ENCODE peak calls at places on chromosome 1, in four cellular contexts. K is GM23338, C is ovary, Q is left ventricle myocardium inferior. N is an unnamed sample. For H3K27me3, the result is how much of the 10 kb centered on the place peaks cover.

GRCh38 chr1:3111616-3112021 is 42.6 kb downstream of the PRDM16 start:
- DNase-seq in K (no peak), C (no peak), Q (no peak), N (no peak)

GRCh38 chr1:92933459-92933858 is 27.8 kb downstream of the DIPK1A start:
- DNase-seq in K (no peak), C (no peak), Q (no peak), N (no peak)

GRCh38 chr1:18606443-18607288 is 24.0 kb upstream of the PAX7 start:
- DNase-seq in K (no peak), C (no peak), Q (no peak), N (peak)

GRCh38 chr1:88890790-88891317 is 513 bp downstream of the GTF2B start:
- DNase-seq in K (peak), C (no peak), Q (no peak), N (peak)

GRCh38 chr1:71285529-71285928 is 204.7 kb upstream of the ZRANB2 start:
- DNase-seq in K (no peak), C (no peak), Q (no peak), N (no peak)

GRCh38 chr1:20271498-20272400 is 18.9 kb upstream of the VWA5B1 start:
- DNase-seq in K (no peak), C (no peak), Q (no peak), N (no peak)

GRCh38 chr1:184510110-184510509 is 123.3 kb downstream of the C1orf21 start:
- DNase-seq in K (no peak), C (no peak), Q (no peak), N (no peak)

GRCh38 chr1:53700776-53701175 is 38.2 kb downstream of the GLIS1 start:
- DNase-seq in K (no peak), C (no peak), Q (no peak), N (no peak)

GRCh38 chr1:32972814-32973428 is 8.3 kb upstream of the RNF19B start:
- DNase-seq in K (peak), C (peak), Q (peak), N (peak)

GRCh38 chr1:19477284-19478240 is 7.8 kb downstream of the CAPZB start:
- DNase-seq in K (no peak), C (no peak), Q (no peak), N (no peak)

GRCh38 chr1:202212787-202213186 is 19.2 kb downstream of the LGR6 start:
- DNase-seq in K (no peak), C (no peak), Q (no peak), N (no peak)

GRCh38 chr1:202210969-202211368 is 17.4 kb downstream of the LGR6 start:
- DNase-seq in K (no peak), C (no peak), Q (no peak), N (no peak)

GRCh38 chr1:202215472-202216130 is 22.0 kb downstream of the LGR6 start:
- DNase-seq in K (no peak), C (no peak), Q (no peak), N (no peak)

GRCh38 chr1:202214089-202214843 is 20.7 kb downstream of the LGR6 start:
- DNase-seq in K (peak), C (no peak), Q (no peak), N (peak)

DNA sequence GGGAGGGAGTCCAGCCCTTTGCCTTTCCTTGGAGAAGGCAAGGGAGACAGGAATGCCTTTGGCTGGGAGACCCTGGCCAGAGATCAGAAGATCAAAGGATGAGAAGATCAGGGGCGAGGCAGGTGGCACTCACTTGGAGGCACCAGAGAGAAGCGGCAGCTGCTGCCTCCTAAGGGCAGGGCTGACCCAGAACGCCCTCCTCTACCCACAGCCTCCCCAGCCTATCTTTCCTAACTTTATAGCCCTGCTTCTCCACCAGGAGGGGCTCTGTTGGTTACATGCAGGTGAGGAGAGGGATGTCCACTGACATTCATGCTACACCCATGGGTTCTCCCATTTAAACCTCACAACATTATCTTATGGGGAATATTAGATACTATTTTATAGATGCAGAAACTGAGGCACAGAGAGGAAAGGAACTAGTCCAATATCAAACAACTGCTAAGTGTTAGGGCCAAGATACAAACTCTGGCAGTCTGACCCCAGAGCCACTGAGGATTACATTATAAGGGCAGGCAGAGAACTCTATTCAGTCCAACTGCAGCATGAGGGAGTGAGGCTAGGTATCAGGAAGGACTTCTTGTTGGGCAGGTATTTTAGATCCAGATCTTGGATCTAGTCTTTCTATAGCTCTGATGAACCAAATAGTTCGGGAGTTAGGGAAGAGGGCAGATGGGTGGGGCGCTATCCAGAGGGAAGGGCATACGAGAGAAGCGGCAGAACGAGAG is 19.9 kb downstream of the LGR6 start:
- DNase-seq in K (peak), C (no peak), Q (no peak), N (peak)
- H3K4me3 ChIP-seq in K (peak), C (no peak), Q (peak), N (peak)

DNA sequence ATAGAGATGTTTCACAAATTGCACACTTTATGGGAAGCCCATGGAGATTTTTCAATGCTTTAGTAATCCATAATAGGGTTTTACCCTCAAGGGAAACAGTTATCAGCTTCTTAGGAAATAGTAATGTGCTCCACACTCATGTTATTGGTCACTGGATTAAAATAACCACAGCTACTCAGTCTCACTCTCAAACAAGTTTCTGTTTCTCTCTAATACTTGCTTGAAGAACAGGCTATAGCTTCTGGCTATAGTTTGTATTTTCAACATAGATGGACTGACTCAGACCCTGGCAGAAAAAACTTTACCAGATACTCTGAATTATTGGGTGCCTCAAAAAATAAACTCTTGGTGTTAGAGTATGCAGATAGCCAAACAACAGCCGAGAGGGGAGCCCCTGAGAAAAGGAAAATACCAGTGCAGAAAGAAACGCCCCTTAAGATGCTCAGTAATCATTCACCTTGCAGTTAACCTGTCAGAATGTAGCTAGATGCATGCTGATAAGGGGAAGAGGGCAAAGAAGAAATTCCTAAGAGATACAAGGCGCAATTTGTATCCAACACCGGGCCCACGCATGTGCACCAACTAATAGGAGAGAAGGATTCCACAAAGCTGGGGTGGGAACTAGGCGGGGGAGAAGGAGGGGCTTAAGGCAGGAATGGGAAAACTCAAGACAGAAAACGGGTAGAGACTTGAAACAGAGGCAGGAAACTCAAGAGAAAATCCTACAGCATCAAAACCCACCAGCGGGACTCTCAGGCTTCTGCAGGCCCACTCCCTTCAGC is 30.4 kb upstream of the PDE4B start:
- DNase-seq in K (peak), C (no peak), Q (no peak), N (peak)
- H3K27me3 ChIP-seq in K (under half), C (under half), Q (under half), N (under half)

DNA sequence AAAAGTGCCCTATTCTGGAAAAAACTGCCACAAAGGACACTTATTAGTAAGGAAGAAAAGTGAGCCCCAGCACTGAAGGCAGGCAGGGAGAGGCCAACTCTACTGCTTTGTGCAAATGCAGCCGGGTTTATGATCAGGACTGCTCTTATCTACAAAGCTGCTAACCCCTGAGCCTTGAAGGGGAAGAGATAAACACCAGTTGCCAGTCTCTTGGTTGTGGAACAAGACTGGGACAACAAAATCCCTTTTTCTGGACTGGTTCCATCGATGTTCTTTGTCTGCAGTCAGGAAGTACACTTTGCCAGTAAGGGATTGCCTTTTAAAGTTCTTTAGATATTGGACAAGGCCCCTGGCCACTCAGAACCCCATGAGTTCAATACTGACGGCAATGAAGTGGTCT is 43.8 kb downstream of the GNB1 start:
- DNase-seq in K (no peak), C (no peak), Q (no peak), N (no peak)
- H3K4me3 ChIP-seq in K (no peak), C (no peak), Q (peak), N (no peak)

GRCh38 chr1:206794294-206794908 is 22.1 kb upstream of the IL10 start:
- DNase-seq in K (no peak), C (no peak), Q (no peak), N (no peak)

GRCh38 chr1:206797534-206798383 is 25.5 kb upstream of the IL10 start:
- DNase-seq in K (peak), C (no peak), Q (no peak), N (peak)

GRCh38 chr1:206798384-206798996 is 26.2 kb upstream of the IL10 start:
- DNase-seq in K (no peak), C (no peak), Q (no peak), N (no peak)

GRCh38 chr1:206799311-206799710 is 27.0 kb upstream of the IL10 start:
- DNase-seq in K (no peak), C (no peak), Q (no peak), N (no peak)

DNA sequence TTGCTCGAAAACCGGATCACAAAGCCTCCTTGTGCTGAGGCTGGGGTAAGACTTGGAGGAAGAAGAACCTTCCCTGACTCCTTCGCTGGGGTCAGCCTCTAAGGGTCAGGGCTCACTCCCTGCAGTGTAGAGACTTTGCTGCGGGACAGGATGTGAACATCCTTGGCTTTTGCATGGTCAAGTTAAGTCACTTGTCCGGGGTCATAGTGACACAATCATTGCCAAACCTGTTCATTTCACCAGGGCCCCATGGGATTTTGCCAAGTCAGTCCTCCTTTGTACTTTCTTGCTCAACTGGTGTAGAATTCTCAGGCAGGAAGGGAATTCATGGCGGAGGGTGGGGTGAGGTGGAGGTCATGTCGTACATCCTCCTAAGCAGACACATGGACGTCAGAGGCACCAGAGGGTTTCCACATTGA is 24.7 kb upstream of the IL10 start:
- DNase-seq in K (no peak), C (no peak), Q (no peak), N (no peak)
- H3K27me3 ChIP-seq in K (under half), C (under half), Q (under half), N (under half)

N was measured in H7.